ENCODE peak calls at places on chromosome 1, in ten cellular contexts. I is OCI-LY7, K is endothelial cell, J is prostate gland, V is neural progenitor cell, H is heart left ventricle, M is uterus, C is dorsolateral prefrontal cortex, W is adrenal gland, Z is Calu3. Y is an unnamed sample.

GRCh38 chr1:185200889-185201288 is 43.9 kb downstream of the SWT1 start:
- DNase-seq in I (no peak), K (no peak), J (no peak), V (peak), H (no peak), M (no peak), C (no peak), W (no peak), Z (no peak), Y (no peak)

GRCh38 chr1:81695741-81696140 is 105.0 kb upstream of the ADGRL2 start:
- DNase-seq in I (no peak), K (no peak), J (no peak), V (no peak), H (no peak), M (peak), C (no peak), W (peak), Z (no peak), Y (no peak)

GRCh38 chr1:93960641-93961147 is 51.5 kb upstream of the GCLM start:
- DNase-seq in I (no peak), K (no peak), J (peak), V (no peak), H (no peak), M (no peak), C (no peak), W (peak), Z (no peak), Y (no peak)

GRCh38 chr1:115179397-115179835 is 90.1 kb upstream of the TSPAN2 start:
- DNase-seq in I (no peak), K (no peak), J (no peak), V (no peak), H (no peak), M (no peak), C (no peak), W (peak), Z (peak), Y (no peak)

GRCh38 chr1:33331444-33332356 is 10.8 kb upstream of the A3GALT2 start:
- DNase-seq in I (no peak), K (no peak), J (no peak), V (no peak), H (no peak), M (no peak), C (peak), W (peak), Z (no peak), Y (no peak)

GRCh38 chr1:245881767-245882391 is 625.2 kb downstream of the SMYD3 start:
- DNase-seq in I (no peak), K (no peak), J (no peak), V (no peak), H (no peak), M (no peak), C (no peak), W (no peak), Z (no peak), Y (no peak)

GRCh38 chr1:227885648-227886502 is 61.9 kb downstream of the WNT9A start:
- DNase-seq in I (no peak), K (no peak), J (peak), V (no peak), H (peak), M (peak), C (peak), W (peak), Z (peak), Y (peak)

GRCh38 chr1:1629430-1630190 is 2.4 kb upstream of the MMP23B start:
- DNase-seq in I (peak), K (no peak), J (no peak), V (no peak), H (peak), M (no peak), C (no peak), W (peak), Z (no peak), Y (peak)

GRCh38 chr1:211514030-211514754 is 22.2 kb upstream of the RD3 start:
- DNase-seq in I (peak), K (peak), J (peak), V (peak), H (peak), M (peak), C (peak), W (peak), Z (peak), Y (peak)

GRCh38 chr1:63698001-63698838 is 75.6 kb upstream of the ROR1 start:
- DNase-seq in I (no peak), K (no peak), J (no peak), V (no peak), H (peak), M (no peak), C (peak), W (peak), Z (peak), Y (no peak)

GRCh38 chr1:53739109-53739681 is at the start of gene GLIS1:
- DNase-seq in I (peak), K (peak), J (peak), V (peak), H (peak), M (peak), C (peak), W (peak), Z (peak), Y (no peak)

GRCh38 chr1:203826175-203826574 is 30.8 kb downstream of the ZBED6 start:
- DNase-seq in I (no peak), K (no peak), J (no peak), V (no peak), H (no peak), M (no peak), C (no peak), W (no peak), Z (no peak), Y (no peak)

GRCh38 chr1:231807498-231807897 is 180.9 kb downstream of the DISC1 start:
- DNase-seq in I (no peak), K (no peak), J (peak), V (no peak), H (no peak), M (no peak), C (no peak), W (no peak), Z (no peak), Y (no peak)

GRCh38 chr1:212518188-212518951 is 85.7 kb downstream of the NENF start:
- DNase-seq in I (no peak), K (no peak), J (no peak), V (no peak), H (peak), M (peak), C (peak), W (peak), Z (peak), Y (no peak)

GRCh38 chr1:15424146-15424667 is 14.0 kb upstream of the CTRC start:
- DNase-seq in I (no peak), K (no peak), J (peak), V (no peak), H (no peak), M (no peak), C (no peak), W (no peak), Z (peak), Y (no peak)

GRCh38 chr1:66758247-66758755 is 6.0 kb downstream of the DYNLT5 start:
- DNase-seq in I (peak), K (no peak), J (no peak), V (no peak), H (no peak), M (no peak), C (no peak), W (no peak), Z (no peak), Y (no peak)

GRCh38 chr1:209884249-209884648 is 53.8 kb upstream of the SYT14 start:
- DNase-seq in I (no peak), K (no peak), J (no peak), V (no peak), H (no peak), M (no peak), C (no peak), W (no peak), Z (no peak), Y (no peak)

GRCh38 chr1:219985169-219985568 is 56.8 kb upstream of the SLC30A10 start:
- DNase-seq in I (no peak), K (no peak), J (no peak), V (no peak), H (no peak), M (no peak), C (no peak), W (no peak), Z (no peak), Y (no peak)

GRCh38 chr1:61271412-61271789 is 189.0 kb downstream of the NFIA start:
- DNase-seq in I (no peak), K (no peak), J (no peak), V (peak), H (no peak), M (no peak), C (no peak), W (no peak), Z (no peak), Y (no peak)

GRCh38 chr1:29470087-29470787 is 233.9 kb downstream of the PTPRU start:
- DNase-seq in I (no peak), K (no peak), J (no peak), V (no peak), H (no peak), M (peak), C (no peak), W (no peak), Z (no peak), Y (no peak)

GRCh38 chr1:63973005-63973419 is 199.2 kb downstream of the ROR1 start:
- DNase-seq in I (no peak), K (no peak), J (no peak), V (no peak), H (no peak), M (no peak), C (no peak), W (no peak), Z (no peak), Y (no peak)

GRCh38 chr1:53183277-53183990 is 13.2 kb upstream of the CPT2 start:
- DNase-seq in I (no peak), K (no peak), J (no peak), V (no peak), H (no peak), M (peak), C (no peak), W (no peak), Z (no peak), Y (no peak)

GRCh38 chr1:47298025-47298699 is 15.8 kb downstream of the STIL start:
- DNase-seq in I (no peak), K (no peak), J (no peak), V (no peak), H (no peak), M (no peak), C (no peak), W (no peak), Z (no peak), Y (no peak)

GRCh38 chr1:235486321-235486720 is 17.9 kb downstream of the B3GALNT2 start:
- DNase-seq in I (no peak), K (no peak), J (no peak), V (no peak), H (no peak), M (no peak), C (no peak), W (no peak), Z (no peak), Y (no peak)

GRCh38 chr1:236753554-236753953 is 41.5 kb upstream of the MTR start:
- DNase-seq in I (peak), K (peak), J (no peak), V (peak), H (no peak), M (no peak), C (no peak), W (peak), Z (peak), Y (no peak)

GRCh38 chr1:104648269-104648691 is 898.6 kb downstream of the AMY1C start:
- DNase-seq in I (peak), K (peak), J (no peak), V (peak), H (no peak), M (no peak), C (no peak), W (no peak), Z (no peak), Y (no peak)

GRCh38 chr1:14567056-14567455 is 31.4 kb upstream of the KAZN start:
- DNase-seq in I (peak), K (no peak), J (no peak), V (peak), H (no peak), M (no peak), C (no peak), W (no peak), Z (peak), Y (no peak)

GRCh38 chr1:62050165-62050564 is 144.5 kb upstream of the L1TD1 start:
- DNase-seq in I (no peak), K (no peak), J (no peak), V (no peak), H (no peak), M (no peak), C (no peak), W (no peak), Z (no peak), Y (no peak)

GRCh38 chr1:24893431-24893830 is 36.6 kb downstream of the RUNX3 start:
- DNase-seq in I (no peak), K (no peak), J (peak), V (no peak), H (peak), M (no peak), C (no peak), W (no peak), Z (no peak), Y (peak)

GRCh38 chr1:191695865-191696264 is 462.4 kb upstream of the RGS18 start:
- DNase-seq in I (no peak), K (no peak), J (no peak), V (no peak), H (no peak), M (no peak), C (no peak), W (no peak), Z (no peak), Y (no peak)

GRCh38 chr1:111812306-111812705 is 56.6 kb downstream of the DDX20 start:
- DNase-seq in I (no peak), K (no peak), J (no peak), V (no peak), H (no peak), M (no peak), C (no peak), W (no peak), Z (no peak), Y (no peak)

GRCh38 chr1:111814642-111815041 is 58.9 kb downstream of the DDX20 start:
- DNase-seq in I (no peak), K (no peak), J (no peak), V (no peak), H (no peak), M (no peak), C (no peak), W (no peak), Z (no peak), Y (no peak)

GRCh38 chr1:111814305-111814628 is 58.6 kb downstream of the DDX20 start:
- DNase-seq in I (no peak), K (no peak), J (no peak), V (no peak), H (no peak), M (no peak), C (no peak), W (no peak), Z (no peak), Y (no peak)

GRCh38 chr1:111811891-111812290 is 56.2 kb downstream of the DDX20 start:
- DNase-seq in I (no peak), K (no peak), J (no peak), V (no peak), H (no peak), M (no peak), C (no peak), W (no peak), Z (no peak), Y (no peak)

DNA sequence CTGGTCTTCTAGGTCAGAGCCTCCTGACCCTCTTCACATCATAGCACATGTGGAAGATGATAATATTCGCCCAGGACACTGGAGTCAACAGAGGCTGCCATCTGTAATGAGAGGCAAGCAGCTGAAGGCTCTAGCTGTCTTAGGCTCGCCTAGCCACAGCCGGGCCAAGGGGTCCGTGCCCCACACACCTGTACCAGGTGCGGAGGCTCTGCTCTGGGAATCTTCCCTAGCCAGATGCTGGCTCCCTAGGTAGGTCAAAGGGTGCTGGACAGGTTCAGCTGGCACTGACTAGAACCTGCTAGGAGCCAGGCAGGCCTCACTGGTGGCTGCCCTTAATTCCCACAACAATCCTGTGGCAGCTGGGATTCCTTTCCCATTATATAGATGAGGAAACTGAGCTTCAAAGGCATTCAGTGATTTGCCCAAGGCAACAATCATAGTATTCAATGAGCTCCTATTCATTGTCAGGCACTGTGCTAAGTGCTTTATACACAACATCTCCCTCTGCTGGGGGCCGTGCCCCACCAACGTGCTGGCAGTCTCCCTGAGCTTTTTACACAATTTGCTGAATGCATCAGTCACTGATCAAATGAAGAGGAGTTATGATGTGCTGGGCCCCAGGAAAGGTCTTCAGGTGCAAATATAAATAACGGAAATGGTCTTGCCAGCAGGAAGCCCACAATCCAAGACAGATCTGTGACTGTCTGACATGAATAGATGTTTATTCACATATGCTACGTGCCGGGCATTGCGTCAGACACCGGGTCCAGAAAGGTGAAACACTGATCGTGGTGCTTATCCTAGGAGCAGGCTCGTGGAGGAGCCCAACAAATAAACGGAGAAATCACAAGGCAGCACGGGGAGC is 58.0 kb downstream of the DDX20 start:
- DNase-seq in I (peak), K (no peak), J (no peak), V (peak), H (no peak), M (no peak), C (no peak), W (no peak), Z (peak), Y (no peak)
- TF ChIP-seq CTCF in I (peak), K (no peak), J (no peak), V (peak), H (no peak), M (no peak), C (no peak), W (no peak), Z (no peak), Y (no peak)

GRCh38 chr1:151968791-151969399 is 24.8 kb downstream of the S100A10 start:
- DNase-seq in I (no peak), K (no peak), J (no peak), V (no peak), H (no peak), M (no peak), C (no peak), W (no peak), Z (no peak), Y (no peak)
- TF ChIP-seq CTCF in I (no peak), K (no peak), J (no peak), V (peak), H (no peak), M (no peak), C (no peak), W (no peak), Z (no peak), Y (no peak)

DNA sequence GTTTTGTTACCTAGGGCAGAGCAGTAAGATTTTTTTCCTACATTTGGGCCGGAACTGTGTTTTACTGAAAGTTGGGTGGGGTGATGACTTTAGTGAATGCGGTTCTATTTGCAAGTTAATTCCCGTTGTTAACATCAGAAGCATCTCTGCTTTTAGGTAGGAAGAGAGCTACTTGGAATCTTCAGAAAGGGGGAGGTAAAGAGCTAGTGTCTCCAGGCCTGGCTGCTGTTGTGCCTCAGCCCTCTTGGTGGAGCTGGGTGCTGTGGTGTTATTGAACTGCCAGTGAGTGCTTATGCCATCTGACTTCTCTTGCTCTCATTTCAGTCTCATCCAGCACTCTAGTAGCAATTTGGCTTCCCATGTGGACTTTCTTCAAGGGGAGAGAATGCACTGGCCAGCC is 3.4 kb downstream of the KDM4A start:
- DNase-seq in I (peak), K (no peak), J (no peak), V (peak), H (no peak), M (no peak), C (peak), W (no peak), Z (peak), Y (no peak)
- TF ChIP-seq CTCF in I (peak), K (no peak), J (no peak), V (peak), H (no peak), M (no peak), C (peak), W (peak), Z (no peak), Y (no peak)

GRCh38 chr1:109495738-109496137 is 1.8 kb downstream of the CYB561D1 start:
- DNase-seq in I (no peak), K (no peak), J (no peak), V (no peak), H (no peak), M (no peak), C (no peak), W (no peak), Z (no peak), Y (no peak)

GRCh38 chr1:109499081-109499480 is 5.2 kb downstream of the CYB561D1 start:
- DNase-seq in I (no peak), K (no peak), J (no peak), V (no peak), H (no peak), M (no peak), C (peak), W (no peak), Z (no peak), Y (no peak)

GRCh38 chr1:109498161-109498801 is 4.4 kb downstream of the CYB561D1 start:
- DNase-seq in I (peak), K (peak), J (no peak), V (peak), H (no peak), M (no peak), C (peak), W (peak), Z (peak), Y (no peak)

GRCh38 chr1:109499661-109500536 is 6.0 kb downstream of the CYB561D1 start:
- DNase-seq in I (peak), K (peak), J (no peak), V (peak), H (no peak), M (no peak), C (no peak), W (peak), Z (peak), Y (no peak)

DNA sequence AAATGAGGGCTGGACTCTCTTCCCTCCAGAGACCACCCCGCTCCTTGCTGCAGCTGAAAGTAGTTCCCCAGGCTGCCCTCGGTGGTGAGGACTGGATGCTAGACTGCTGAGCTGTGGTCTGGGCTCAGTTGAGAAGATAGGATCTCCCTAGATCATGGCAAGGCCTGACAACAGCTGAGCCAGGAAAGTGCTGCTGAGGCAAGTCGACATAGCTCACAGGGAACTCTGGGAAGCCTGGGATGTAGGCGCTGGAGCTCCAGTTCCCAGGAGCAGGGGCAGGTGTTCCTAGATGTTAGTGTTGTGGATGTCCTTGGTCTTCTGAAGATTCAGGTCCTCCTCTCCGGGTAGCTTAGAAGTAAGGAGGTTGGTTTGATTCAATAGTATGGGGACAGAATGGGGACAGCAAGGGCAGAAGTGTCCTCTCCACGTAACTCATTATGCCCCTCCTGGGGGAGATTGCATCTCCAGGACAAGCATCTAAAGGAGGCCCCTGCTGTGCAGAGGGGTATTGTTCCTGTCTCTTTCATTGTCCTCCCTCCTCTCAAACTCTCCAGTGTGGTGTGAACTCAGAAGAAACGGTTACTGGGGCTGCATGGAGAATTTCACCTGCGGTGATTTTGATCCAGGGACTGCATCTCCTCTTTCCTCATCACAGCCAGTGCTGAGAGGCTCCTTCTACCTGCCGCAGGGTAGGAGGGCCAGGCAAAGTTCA is 3.7 kb downstream of the CYB561D1 start:
- DNase-seq in I (no peak), K (no peak), J (no peak), V (peak), H (no peak), M (no peak), C (no peak), W (no peak), Z (no peak), Y (no peak)
- TF ChIP-seq CTCF in I (no peak), K (no peak), J (no peak), V (no peak), H (no peak), M (no peak), C (no peak), W (no peak), Z (no peak), Y (no peak)

GRCh38 chr1:60132985-60133673 is 59.6 kb upstream of the C1orf87 start:
- DNase-seq in I (no peak), K (no peak), J (no peak), V (no peak), H (no peak), M (no peak), C (no peak), W (no peak), Z (no peak), Y (no peak)
- TF ChIP-seq CTCF in I (no peak), K (no peak), J (no peak), V (no peak), H (no peak), M (no peak), C (no peak), W (no peak), Z (no peak), Y (no peak)